ENCODE peak calls at places on chromosomes 13 and 19, in six cellular contexts. I is nucleus accumbens, T is NCI-H2029 treated with DMSO at 0.1 percent for 48 hours, V is left cardiac atrium, M is osteocyte, C is NCI-H1417. W is an unnamed sample.

GRCh38 chr13:46667687-46668281 is 114.8 kb downstream of the LRCH1 start:
- DNase-seq in I (no peak), T (no peak), V (no peak), M (no peak), C (no peak), W (no peak)

GRCh38 chr19:19493841-19494546 is 21.4 kb downstream of the TSSK6 start:
- DNase-seq in I (no peak), T (no peak), V (no peak), M (no peak), C (no peak), W (no peak)

GRCh38 chr19:30449673-30450072 is 77.5 kb downstream of the ZNF536 start:
- DNase-seq in I (no peak), T (no peak), V (no peak), M (no peak), C (no peak), W (no peak)

GRCh38 chr19:9009935-9010651 is at the start of gene MUC16:
- DNase-seq in I (no peak), T (no peak), V (no peak), M (no peak), C (no peak), W (no peak)

GRCh38 chr19:29771708-29772415 is 39.9 kb upstream of the CCNE1 start:
- DNase-seq in I (peak), T (no peak), V (peak), M (no peak), C (no peak), W (peak)

GRCh38 chr13:104571161-104571889 is 1505.1 kb upstream of the SLC10A2 start:
- DNase-seq in I (peak), T (no peak), V (peak), M (peak), C (peak), W (peak)

GRCh38 chr19:11494634-11495285 is 10.9 kb downstream of the ZNF653 start:
- DNase-seq in I (no peak), T (no peak), V (no peak), M (no peak), C (no peak), W (no peak)

GRCh38 chr13:18948664-18949488 is 232.7 kb downstream of the TUBA3C start:
- DNase-seq in I (no peak), T (no peak), V (no peak), M (no peak), C (no peak), W (no peak)

GRCh38 chr19:16168465-16169081 is 4.8 kb downstream of the CIB3 start:
- DNase-seq in I (no peak), T (no peak), V (no peak), M (no peak), C (no peak), W (no peak)

GRCh38 chr19:38915329-38916321 is 3.6 kb upstream of the CCER2 start:
- DNase-seq in I (no peak), T (no peak), V (no peak), M (no peak), C (no peak), W (no peak)

GRCh38 chr13:114035583-114036501 is 62.0 kb upstream of the C13orf46 start:
- DNase-seq in I (peak), T (no peak), V (no peak), M (no peak), C (no peak), W (peak)

GRCh38 chr19:17183271-17183757 is 31.8 kb upstream of the USE1 start:
- DNase-seq in I (no peak), T (no peak), V (no peak), M (no peak), C (no peak), W (no peak)

GRCh38 chr19:28594737-28595136 is 618.2 kb downstream of the UQCRFS1 start:
- DNase-seq in I (no peak), T (no peak), V (no peak), M (no peak), C (no peak), W (no peak)

GRCh38 chr13:50531917-50532899 is 311.3 kb downstream of the DLEU7 start:
- DNase-seq in I (no peak), T (no peak), V (no peak), M (no peak), C (no peak), W (peak)

GRCh38 chr19:55113570-55114039 is 3.8 kb downstream of the PPP1R12C start:
- DNase-seq in I (peak), T (no peak), V (peak), M (peak), C (no peak), W (peak)

GRCh38 chr19:13172335-13173128 is 22.3 kb downstream of the IER2 start:
- DNase-seq in I (peak), T (peak), V (peak), M (no peak), C (no peak), W (peak)

W was measured in renal cortical epithelial cell.